ENCODE peak calls at places on chromosomes 6 and 20, in nine cellular contexts. One of them, this sample, is unnamed.

GRCh38 chr20:24998631-24999445 is 6.3 kb upstream of the APMAP start:
- DNase-seq in cardiac muscle cell: peak; percentile 32
- DNase-seq in left ventricle myocardium inferior: no peak
- DNase-seq in heart right ventricle: no peak
- DNase-seq in right atrium auricular region: peak; percentile 58
- DNase-seq in CD8-positive, alpha-beta T cell: no peak
- DNase-seq in HL-60: no peak
- DNase-seq in RWPE1: no peak
- DNase-seq in CD4-positive, alpha-beta T cell: no peak
- DNase-seq in this sample: no peak

GRCh38 chr20:37071481-37071911 is 24.3 kb downstream of the RBL1 start:
- DNase-seq in cardiac muscle cell: peak; percentile 23
- DNase-seq in left ventricle myocardium inferior: no peak
- DNase-seq in heart right ventricle: no peak
- DNase-seq in right atrium auricular region: no peak
- DNase-seq in CD8-positive, alpha-beta T cell: peak; percentile 35
- DNase-seq in HL-60: no peak
- DNase-seq in RWPE1: peak; percentile 63
- DNase-seq in CD4-positive, alpha-beta T cell: peak; percentile 35
- DNase-seq in this sample: no peak

GRCh38 chr20:40326794-40327193 is 362.2 kb downstream of the MAFB start:
- DNase-seq in cardiac muscle cell: no peak
- DNase-seq in left ventricle myocardium inferior: no peak
- DNase-seq in heart right ventricle: no peak
- DNase-seq in right atrium auricular region: no peak
- DNase-seq in CD8-positive, alpha-beta T cell: no peak
- DNase-seq in HL-60: no peak
- DNase-seq in RWPE1: no peak
- DNase-seq in CD4-positive, alpha-beta T cell: no peak
- DNase-seq in this sample: no peak

GRCh38 chr6:33061987-33062386 is 11.5 kb downstream of the HLA-DPA1 start:
- DNase-seq in cardiac muscle cell: peak; percentile 38
- DNase-seq in left ventricle myocardium inferior: no peak
- DNase-seq in heart right ventricle: no peak
- DNase-seq in right atrium auricular region: no peak
- DNase-seq in CD8-positive, alpha-beta T cell: no peak
- DNase-seq in HL-60: no peak
- DNase-seq in RWPE1: no peak
- DNase-seq in CD4-positive, alpha-beta T cell: no peak
- DNase-seq in this sample: no peak

GRCh38 chr20:739736-740135 is 28.6 kb downstream of the SLC52A3 start:
- DNase-seq in cardiac muscle cell: no peak
- DNase-seq in left ventricle myocardium inferior: no peak
- DNase-seq in heart right ventricle: no peak
- DNase-seq in right atrium auricular region: no peak
- DNase-seq in CD8-positive, alpha-beta T cell: no peak
- DNase-seq in HL-60: no peak
- DNase-seq in RWPE1: no peak
- DNase-seq in CD4-positive, alpha-beta T cell: no peak
- DNase-seq in this sample: no peak

GRCh38 chr6:101605426-101605825 is 211.9 kb downstream of the GRIK2 start:
- DNase-seq in cardiac muscle cell: no peak
- DNase-seq in left ventricle myocardium inferior: no peak
- DNase-seq in heart right ventricle: no peak
- DNase-seq in right atrium auricular region: no peak
- DNase-seq in CD8-positive, alpha-beta T cell: no peak
- DNase-seq in HL-60: no peak
- DNase-seq in RWPE1: no peak
- DNase-seq in CD4-positive, alpha-beta T cell: no peak
- DNase-seq in this sample: no peak

GRCh38 chr6:88374556-88374955 is 208.4 kb upstream of the CNR1 start:
- DNase-seq in cardiac muscle cell: no peak
- DNase-seq in left ventricle myocardium inferior: no peak
- DNase-seq in heart right ventricle: no peak
- DNase-seq in right atrium auricular region: no peak
- DNase-seq in CD8-positive, alpha-beta T cell: no peak
- DNase-seq in HL-60: no peak
- DNase-seq in RWPE1: no peak
- DNase-seq in CD4-positive, alpha-beta T cell: no peak
- DNase-seq in this sample: peak; percentile 83

GRCh38 chr6:149060300-149060984 is 257.1 kb upstream of the TAB2 start:
- DNase-seq in cardiac muscle cell: peak; percentile 35
- DNase-seq in left ventricle myocardium inferior: peak; percentile 24
- DNase-seq in heart right ventricle: peak; percentile 23
- DNase-seq in right atrium auricular region: no peak
- DNase-seq in CD8-positive, alpha-beta T cell: peak; percentile 52
- DNase-seq in HL-60: no peak
- DNase-seq in RWPE1: no peak
- DNase-seq in CD4-positive, alpha-beta T cell: peak; percentile 23
- DNase-seq in this sample: peak; percentile 79

GRCh38 chr6:92847988-92848387 is 571.4 kb downstream of the EPHA7 start:
- DNase-seq in cardiac muscle cell: no peak
- DNase-seq in left ventricle myocardium inferior: no peak
- DNase-seq in heart right ventricle: no peak
- DNase-seq in right atrium auricular region: no peak
- DNase-seq in CD8-positive, alpha-beta T cell: no peak
- DNase-seq in HL-60: no peak
- DNase-seq in RWPE1: no peak
- DNase-seq in CD4-positive, alpha-beta T cell: no peak
- DNase-seq in this sample: no peak

GRCh38 chr6:150142657-150143501 is at the start of gene PPP1R14C:
- DNase-seq in cardiac muscle cell: peak; percentile 15
- DNase-seq in left ventricle myocardium inferior: peak; percentile 40
- DNase-seq in heart right ventricle: peak; percentile 50
- DNase-seq in right atrium auricular region: no peak
- DNase-seq in CD8-positive, alpha-beta T cell: no peak
- DNase-seq in HL-60: no peak
- DNase-seq in RWPE1: peak; percentile 69
- DNase-seq in CD4-positive, alpha-beta T cell: no peak
- DNase-seq in this sample: peak; percentile 27

GRCh38 chr20:57652865-57653545 is 32.8 kb upstream of the ZBP1 start:
- DNase-seq in cardiac muscle cell: no peak
- DNase-seq in left ventricle myocardium inferior: no peak
- DNase-seq in heart right ventricle: no peak
- DNase-seq in right atrium auricular region: peak; percentile 34
- DNase-seq in CD8-positive, alpha-beta T cell: peak; percentile 9
- DNase-seq in HL-60: no peak
- DNase-seq in RWPE1: no peak
- DNase-seq in CD4-positive, alpha-beta T cell: no peak
- DNase-seq in this sample: peak; percentile 4

DNA sequence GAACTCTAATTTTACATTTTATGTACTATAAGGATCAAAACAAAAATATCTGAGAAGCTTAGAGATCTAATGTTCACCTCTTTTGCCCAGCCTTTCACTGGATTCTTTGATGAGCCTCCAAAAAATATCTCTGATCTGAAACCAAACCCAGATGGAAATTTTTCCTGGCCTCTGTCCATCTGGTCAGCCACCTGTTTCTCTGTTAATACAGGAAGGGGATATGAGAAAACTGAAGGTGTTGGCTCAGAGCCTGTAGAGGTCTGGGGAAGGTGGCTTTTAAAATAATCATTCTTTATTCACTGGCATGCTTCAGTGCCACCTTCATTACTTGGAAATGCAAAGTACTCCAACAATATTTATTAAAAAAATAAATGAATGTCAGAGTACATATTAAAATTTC is 8.5 kb upstream of the MCM3 start:
- DNase-seq in cardiac muscle cell: no peak
- DNase-seq in left ventricle myocardium inferior: no peak
- DNase-seq in heart right ventricle: no peak
- DNase-seq in right atrium auricular region: no peak
- DNase-seq in CD8-positive, alpha-beta T cell: no peak
- DNase-seq in HL-60: no peak
- DNase-seq in RWPE1: no peak
- DNase-seq in CD4-positive, alpha-beta T cell: no peak
- DNase-seq in this sample: peak; percentile 39
- H3K27ac ChIP-seq in cardiac muscle cell: no peak overlapping the region
- H3K27ac ChIP-seq in left ventricle myocardium inferior: no peak overlapping the region
- H3K27ac ChIP-seq in heart right ventricle: no peak overlapping the region
- H3K27ac ChIP-seq in right atrium auricular region: no peak overlapping the region
- H3K27ac ChIP-seq in CD8-positive, alpha-beta T cell: no peak overlapping the region
- H3K27ac ChIP-seq in HL-60: no peak overlapping the region
- H3K27ac ChIP-seq in RWPE1: no peak overlapping the region
- H3K27ac ChIP-seq in CD4-positive, alpha-beta T cell: no peak overlapping the region
- H3K27ac ChIP-seq in this sample: no peak overlapping the region

GRCh38 chr6:5906340-5906670 is 100.4 kb downstream of the NRN1 start:
- DNase-seq in cardiac muscle cell: no peak
- DNase-seq in left ventricle myocardium inferior: no peak
- DNase-seq in heart right ventricle: no peak
- DNase-seq in right atrium auricular region: no peak
- DNase-seq in CD8-positive, alpha-beta T cell: no peak
- DNase-seq in HL-60: no peak
- DNase-seq in RWPE1: no peak
- DNase-seq in CD4-positive, alpha-beta T cell: no peak
- DNase-seq in this sample: no peak
- H3K27ac ChIP-seq in cardiac muscle cell: no peak overlapping the region
- H3K27ac ChIP-seq in left ventricle myocardium inferior: no peak overlapping the region
- H3K27ac ChIP-seq in heart right ventricle: no peak overlapping the region
- H3K27ac ChIP-seq in right atrium auricular region: no peak overlapping the region
- H3K27ac ChIP-seq in CD8-positive, alpha-beta T cell: no peak overlapping the region
- H3K27ac ChIP-seq in HL-60: no peak overlapping the region
- H3K27ac ChIP-seq in RWPE1: peak overlapping the region; percentile 37
- H3K27ac ChIP-seq in CD4-positive, alpha-beta T cell: no peak overlapping the region
- H3K27ac ChIP-seq in this sample: no peak overlapping the region

GRCh38 chr20:41532935-41533334 is 85.2 kb downstream of the CHD6 start:
- DNase-seq in cardiac muscle cell: no peak
- DNase-seq in left ventricle myocardium inferior: no peak
- DNase-seq in heart right ventricle: no peak
- DNase-seq in right atrium auricular region: no peak
- DNase-seq in CD8-positive, alpha-beta T cell: no peak
- DNase-seq in HL-60: no peak
- DNase-seq in RWPE1: no peak
- DNase-seq in CD4-positive, alpha-beta T cell: no peak
- DNase-seq in this sample: no peak
- H3K27ac ChIP-seq in cardiac muscle cell: no peak overlapping the region
- H3K27ac ChIP-seq in left ventricle myocardium inferior: no peak overlapping the region
- H3K27ac ChIP-seq in heart right ventricle: no peak overlapping the region
- H3K27ac ChIP-seq in right atrium auricular region: no peak overlapping the region
- H3K27ac ChIP-seq in CD8-positive, alpha-beta T cell: no peak overlapping the region
- H3K27ac ChIP-seq in HL-60: no peak overlapping the region
- H3K27ac ChIP-seq in RWPE1: no peak overlapping the region
- H3K27ac ChIP-seq in CD4-positive, alpha-beta T cell: no peak overlapping the region
- H3K27ac ChIP-seq in this sample: no peak overlapping the region

DNA sequence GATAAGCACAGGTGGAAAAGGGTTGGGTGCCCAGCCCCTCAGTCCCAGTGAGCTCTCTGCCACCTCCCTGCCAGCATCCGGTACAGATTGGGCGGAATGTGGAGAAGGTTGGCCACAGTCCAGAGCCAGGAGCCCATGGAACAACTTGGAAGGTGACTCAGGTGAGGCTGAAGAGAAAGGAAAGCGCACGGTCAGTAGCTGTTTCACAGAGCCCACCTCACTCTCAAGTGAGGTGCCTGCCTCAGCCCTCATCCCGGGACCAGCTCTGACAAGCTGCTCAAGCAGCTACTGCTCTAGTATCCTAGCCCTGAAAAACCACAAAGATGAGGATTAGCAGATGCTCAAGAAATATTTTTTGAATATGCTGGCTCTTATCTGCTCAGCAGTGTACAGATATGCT is 1.1 kb upstream of the MMP24OS start:
- DNase-seq in cardiac muscle cell: no peak
- DNase-seq in left ventricle myocardium inferior: no peak
- DNase-seq in heart right ventricle: no peak
- DNase-seq in right atrium auricular region: no peak
- DNase-seq in CD8-positive, alpha-beta T cell: no peak
- DNase-seq in HL-60: no peak
- DNase-seq in RWPE1: peak; percentile 86
- DNase-seq in CD4-positive, alpha-beta T cell: no peak
- DNase-seq in this sample: no peak
- H3K27ac ChIP-seq in cardiac muscle cell: peak overlapping the region; percentile 91
- H3K27ac ChIP-seq in left ventricle myocardium inferior: peak overlapping the region; percentile 99
- H3K27ac ChIP-seq in heart right ventricle: peak overlapping the region; percentile 99
- H3K27ac ChIP-seq in right atrium auricular region: no peak overlapping the region
- H3K27ac ChIP-seq in CD8-positive, alpha-beta T cell: no peak overlapping the region
- H3K27ac ChIP-seq in HL-60: no peak overlapping the region
- H3K27ac ChIP-seq in RWPE1: peak overlapping the region; percentile 95
- H3K27ac ChIP-seq in CD4-positive, alpha-beta T cell: peak overlapping the region; percentile 93
- H3K27ac ChIP-seq in this sample: no peak overlapping the region

DNA sequence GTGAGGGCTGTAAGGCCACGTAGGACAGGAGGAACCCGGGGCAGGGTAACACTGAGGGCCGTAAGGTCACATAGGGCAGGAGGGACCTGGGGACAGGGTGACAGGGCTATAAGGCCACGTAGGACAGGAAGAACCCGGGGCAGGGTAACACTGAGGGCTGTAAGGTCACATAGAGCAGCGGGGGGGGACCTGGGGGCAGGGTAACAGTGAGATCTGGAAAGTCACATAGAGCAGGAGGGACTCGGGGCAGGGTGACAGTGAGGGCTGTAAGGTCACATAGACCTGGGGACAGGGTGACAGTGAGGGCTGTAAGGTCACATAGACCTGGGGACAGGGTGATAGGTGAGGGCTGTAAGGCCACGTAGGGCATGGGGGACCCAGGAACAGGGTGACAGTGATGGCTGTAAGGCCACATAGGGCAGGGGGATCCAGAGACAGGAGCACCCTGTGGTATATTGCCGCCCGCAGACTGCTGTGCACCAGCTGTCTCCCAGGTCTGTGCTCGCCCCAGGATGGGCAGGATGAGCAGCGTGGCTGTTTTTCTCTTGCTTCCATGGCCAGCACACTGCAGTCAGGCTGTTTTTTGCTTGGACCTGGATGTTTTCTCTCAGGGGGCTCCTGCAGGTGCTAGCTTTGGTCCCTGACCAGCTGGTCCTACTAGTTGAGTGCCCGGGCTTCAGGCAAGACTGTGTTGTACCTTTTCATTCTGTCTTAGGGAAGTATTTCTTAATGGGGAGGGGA is 55.7 kb downstream of the SYTL3 start:
- DNase-seq in cardiac muscle cell: no peak
- DNase-seq in left ventricle myocardium inferior: no peak
- DNase-seq in heart right ventricle: no peak
- DNase-seq in right atrium auricular region: no peak
- DNase-seq in CD8-positive, alpha-beta T cell: no peak
- DNase-seq in HL-60: no peak
- DNase-seq in RWPE1: no peak
- DNase-seq in CD4-positive, alpha-beta T cell: no peak
- DNase-seq in this sample: no peak
- H3K27ac ChIP-seq in cardiac muscle cell: peak overlapping the region; percentile 98
- H3K27ac ChIP-seq in left ventricle myocardium inferior: peak overlapping the region; percentile 87
- H3K27ac ChIP-seq in heart right ventricle: peak overlapping the region; percentile 87
- H3K27ac ChIP-seq in right atrium auricular region: peak overlapping the region; percentile 87
- H3K27ac ChIP-seq in CD8-positive, alpha-beta T cell: no peak overlapping the region
- H3K27ac ChIP-seq in HL-60: no peak overlapping the region
- H3K27ac ChIP-seq in RWPE1: peak overlapping the region; percentile 33
- H3K27ac ChIP-seq in CD4-positive, alpha-beta T cell: no peak overlapping the region
- H3K27ac ChIP-seq in this sample: no peak overlapping the region